ENCODE peak calls at places on chromosomes 7 and 10, in four cellular contexts. I is right lobe of liver, U is AG20443, A is kidney. Q is an unnamed sample.

GRCh38 chr10:45374451-45375052 is 536 bp downstream of the ALOX5 start:
- DNase-seq in I (no peak), U (peak), A (peak), Q (peak)

GRCh38 chr10:36788152-36788551 is 337.2 kb upstream of the ANKRD30A start:
- DNase-seq in I (no peak), U (no peak), A (no peak), Q (no peak)

GRCh38 chr7:130021105-130021834 is 29.9 kb downstream of the ZC3HC1 start:
- DNase-seq in A (no peak), I (no peak), U (no peak), Q (no peak)

GRCh38 chr7:41188163-41189130 is 514.4 kb downstream of the INHBA start:
- DNase-seq in I (no peak), A (no peak), U (peak), Q (no peak)

GRCh38 chr10:786666-787512 is 97.4 kb upstream of the DIP2C start:
- DNase-seq in A (peak), U (no peak), I (no peak), Q (no peak)

GRCh38 chr7:47622946-47623640 is 41.2 kb upstream of the TNS3 start:
- DNase-seq in I (no peak), A (no peak), U (peak), Q (no peak)

GRCh38 chr7:100053201-100053600 is 3.6 kb downstream of the ZSCAN21 start:
- DNase-seq in U (peak), A (peak), I (no peak), Q (no peak)

GRCh38 chr10:102418612-102419560 is at the start of gene PSD:
- DNase-seq in U (no peak), I (no peak), A (no peak), Q (peak)

GRCh38 chr7:156927571-156928405 is 21.7 kb upstream of the NOM1 start:
- DNase-seq in I (no peak), U (no peak), A (no peak), Q (no peak)

GRCh38 chr10:133391761-133392518 is 2.0 kb upstream of the MTG1 start:
- DNase-seq in U (peak), I (no peak), A (peak), Q (no peak)

GRCh38 chr10:93199221-93199681 is 125.6 kb downstream of the CYP26A1 start:
- DNase-seq in I (peak), U (peak), A (peak), Q (no peak)

GRCh38 chr7:138456220-138456619 is 3.8 kb upstream of the TRIM24 start:
- DNase-seq in A (no peak), U (no peak), I (no peak), Q (no peak)

GRCh38 chr10:114077815-114078219 is 34.2 kb downstream of the ADRB1 start:
- DNase-seq in U (no peak), I (no peak), A (no peak), Q (no peak)

GRCh38 chr10:23293145-23293724 is 51.4 kb downstream of the C10orf67 start:
- DNase-seq in A (no peak), I (no peak), U (no peak), Q (no peak)

GRCh38 chr7:26101471-26102151 is 50.4 kb upstream of the NFE2L3 start:
- DNase-seq in U (no peak), I (no peak), A (no peak), Q (peak)

GRCh38 chr7:22728416-22729029 is 1.5 kb downstream of the IL6 start:
- DNase-seq in I (no peak), A (no peak), U (peak), Q (no peak)

GRCh38 chr10:31061941-31062340 is 30.3 kb upstream of the ZNF438 start:
- DNase-seq in U (no peak), I (no peak), A (no peak), Q (no peak)

GRCh38 chr7:28558236-28558635 is 145.9 kb downstream of the CREB5 start:
- DNase-seq in A (no peak), I (no peak), U (no peak), Q (no peak)

GRCh38 chr7:102111063-102111757 is 175.5 kb upstream of the SH2B2 start:
- DNase-seq in A (no peak), I (no peak), U (no peak), Q (no peak)

GRCh38 chr7:51067757-51068156 is 248.9 kb downstream of the COBL start:
- DNase-seq in U (peak), A (no peak), I (peak), Q (no peak)

GRCh38 chr10:61477469-61477868 is 24.3 kb upstream of the TMEM26 start:
- DNase-seq in A (no peak), I (no peak), U (no peak), Q (no peak)

GRCh38 chr7:49850921-49851613 is 77.6 kb downstream of the VWC2 start:
- DNase-seq in U (no peak), I (no peak), A (no peak), Q (no peak)

GRCh38 chr10:12769326-12770044 is 232.0 kb downstream of the CCDC3 start:
- DNase-seq in A (no peak), U (no peak), I (no peak), Q (no peak)

GRCh38 chr10:34670101-34670500 is 145.0 kb downstream of the PARD3 start:
- DNase-seq in U (no peak), I (no peak), A (no peak), Q (no peak)

GRCh38 chr7:103987455-103987854 is 2.0 kb downstream of the RELN start:
- DNase-seq in I (no peak), U (no peak), A (no peak), Q (no peak)

GRCh38 chr7:132255898-132256297 is 320.4 kb downstream of the PLXNA4 start:
- DNase-seq in A (no peak), I (peak), U (no peak), Q (no peak)

GRCh38 chr10:48981310-48981907 is 41.8 kb upstream of the LRRC18 start:
- DNase-seq in U (peak), I (peak), A (no peak), Q (peak)

GRCh38 chr7:2728309-2729042 is 40.5 kb downstream of the AMZ1 start:
- DNase-seq in I (no peak), U (no peak), A (no peak), Q (no peak)

GRCh38 chr10:24469993-24470392 is 253.7 kb downstream of the ARHGAP21 start:
- DNase-seq in U (no peak), A (peak), I (no peak), Q (no peak)

GRCh38 chr10:119817991-119818888 is 54.4 kb downstream of the MCMBP start:
- DNase-seq in A (peak), I (peak), U (peak), Q (peak)

GRCh38 chr10:89793649-89794254 is 92.4 kb downstream of the KIF20B start:
- DNase-seq in I (no peak), U (peak), A (no peak), Q (no peak)

GRCh38 chr7:43535810-43536585 is 46.9 kb upstream of the STK17A start:
- DNase-seq in A (peak), U (peak), I (no peak), Q (no peak)

GRCh38 chr10:4281207-4281825 is 496.3 kb upstream of the KLF6 start:
- DNase-seq in A (no peak), U (no peak), I (no peak), Q (no peak)

GRCh38 chr10:95447733-95448132 is 113.4 kb downstream of the SORBS1 start:
- DNase-seq in U (peak), A (no peak), I (no peak), Q (no peak)

GRCh38 chr10:21292763-21293517 is 232.5 kb downstream of the SKIDA1 start:
- DNase-seq in A (peak), I (peak), U (peak), Q (no peak)

GRCh38 chr10:60913657-60914056 is 30.3 kb downstream of the RHOBTB1 start:
- DNase-seq in A (no peak), U (no peak), I (no peak), Q (no peak)

GRCh38 chr10:103712898-103713498 is 142.4 kb downstream of the SH3PXD2A start:
- DNase-seq in A (peak), I (peak), U (peak), Q (peak)

GRCh38 chr7:121329460-121330052 is 756 bp downstream of the WNT16 start:
- DNase-seq in U (peak), A (peak), I (peak), Q (peak)

GRCh38 chr7:157418204-157419029 is 81.6 kb downstream of the DNAJB6 start:
- DNase-seq in A (no peak), U (no peak), I (no peak), Q (peak)

Q was measured in left lung.